ENCODE peak calls at places on chromosomes 12 and 14, in nine cellular contexts. V is GM23248; M is lung; D is sigmoid colon; K is endodermal cell; G is naive thymus-derived CD4-positive, alpha-beta T cell; Y is mucosa of descending colon; C is astrocyte; S is tibial artery. Q is an unnamed sample.

GRCh38 chr14:61140872-61141271 is 140.3 kb downstream of the TMEM30B start:
- DNase-seq in V (peak; percentile 84), M (no peak), S (no peak), Y (no peak), G (no peak), K (no peak), D (no peak), C (peak; percentile 98), Q (no peak)

GRCh38 chr14:95329941-95330340 is 10.2 kb upstream of the CLMN start:
- DNase-seq in G (no peak), S (peak; percentile 54), K (peak; percentile 22), M (no peak), V (no peak), Y (no peak), D (no peak), C (no peak), Q (no peak)

GRCh38 chr12:6062427-6063378 is 61.8 kb downstream of the VWF start:
- DNase-seq in S (no peak), D (peak; percentile 76), Y (peak; percentile 68), V (peak; percentile 65), C (no peak), M (no peak), K (peak; percentile 94), G (peak; percentile 73), Q (peak; percentile 42)

GRCh38 chr14:44771495-44771894 is 190.3 kb downstream of the KLHL28 start:
- DNase-seq in C (no peak), G (no peak), V (no peak), S (no peak), K (no peak), Y (no peak), M (no peak), D (no peak), Q (no peak)

GRCh38 chr12:93954160-93955112 is 193.9 kb upstream of the PLXNC1 start:
- DNase-seq in S (peak; percentile 75), G (no peak), C (no peak), M (no peak), K (no peak), V (peak; percentile 88), D (peak; percentile 82), Y (no peak), Q (peak; percentile 17)

GRCh38 chr12:630656-631632 is 32.3 kb downstream of the NINJ2 start:
- DNase-seq in C (no peak), Y (peak; percentile 76), G (peak; percentile 76), K (peak; percentile 83), D (peak; percentile 76), S (peak; percentile 82), V (no peak), M (peak; percentile 85), Q (no peak)

GRCh38 chr12:109767991-109768900 is 54.6 kb downstream of the FAM222A start:
- DNase-seq in S (peak; percentile 51), Y (no peak), V (no peak), G (no peak), K (peak; percentile 49), D (peak; percentile 57), C (no peak), M (no peak), Q (no peak)

GRCh38 chr12:68498736-68499135 is 112.0 kb upstream of the RAP1B start:
- DNase-seq in S (no peak), K (peak; percentile 63), Y (no peak), V (no peak), M (no peak), G (no peak), D (no peak), C (no peak), Q (no peak)

GRCh38 chr14:97655169-97655948 is 858.2 kb downstream of the VRK1 start:
- DNase-seq in G (peak; percentile 12), Y (no peak), C (no peak), K (no peak), V (no peak), D (no peak), S (no peak), M (no peak), Q (no peak)
- H3K4me1 ChIP-seq in G (peaks cover 9% of the 10 kb centered on the region), Y (no peaks in the 10 kb centered on the region), C (no peaks in the 10 kb centered on the region), K (peaks cover 4% of the 10 kb centered on the region), V (no peaks in the 10 kb centered on the region), D (no peaks in the 10 kb centered on the region), S (no peaks in the 10 kb centered on the region), M (no peaks in the 10 kb centered on the region), Q (no peaks in the 10 kb centered on the region)

GRCh38 chr14:100370003-100370402 is 46.9 kb downstream of the SLC25A47 start:
- DNase-seq in K (no peak), M (no peak), C (no peak), Y (no peak), S (no peak), D (no peak), G (no peak), V (no peak), Q (no peak)

GRCh38 chr14:100372357-100373048 is 49.4 kb downstream of the SLC25A47 start:
- DNase-seq in S (no peak), M (no peak), D (no peak), Y (no peak), G (no peak), V (no peak), C (peak; percentile 32), K (peak; percentile 90), Q (no peak)

GRCh38 chr14:100369019-100369418 is 45.9 kb downstream of the SLC25A47 start:
- DNase-seq in D (no peak), S (no peak), G (no peak), K (no peak), Y (no peak), V (no peak), M (no peak), C (no peak), Q (no peak)

GRCh38 chr14:100374270-100374669 is 51.1 kb downstream of the SLC25A47 start:
- DNase-seq in V (no peak), D (no peak), K (no peak), Y (no peak), G (no peak), C (no peak), S (no peak), M (no peak), Q (no peak)

DNA sequence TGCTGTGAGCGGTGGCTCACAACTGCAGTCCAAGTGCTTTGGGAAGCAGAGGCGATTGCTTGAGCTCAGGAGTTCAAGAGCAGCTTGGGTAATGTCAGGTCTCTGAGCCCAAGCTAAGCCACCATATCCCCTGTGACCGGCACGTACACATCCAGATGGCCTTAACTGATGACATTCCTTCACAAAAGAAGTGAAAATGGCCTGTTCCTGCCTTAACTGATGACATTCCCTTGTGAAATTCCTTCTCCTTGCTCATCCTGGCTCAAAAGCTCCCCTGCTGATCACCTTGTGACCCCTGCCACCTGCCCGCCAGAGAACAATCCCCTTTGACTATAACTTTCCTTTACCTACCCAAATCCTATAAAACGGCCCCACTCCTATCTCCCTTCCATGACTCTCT is 48.6 kb downstream of the SLC25A47 start:
- DNase-seq in S (no peak), K (peak; percentile 92), G (no peak), M (no peak), C (no peak), D (no peak), Y (no peak), V (no peak), Q (no peak)
- H3K4me3 ChIP-seq in S (no peak overlapping the region), K (peak overlapping the region; percentile 98), G (no peak overlapping the region), M (peak overlapping the region; percentile 10), C (no peak overlapping the region), D (no peak overlapping the region), Y (no peak overlapping the region), V (no peak overlapping the region), Q (no peak overlapping the region)

GRCh38 chr14:98185036-98185435 is 1087.0 kb downstream of the BCL11B start:
- DNase-seq in V (no peak), S (no peak), Y (no peak), D (no peak), G (no peak), C (no peak), K (no peak), M (no peak), Q (no peak)
- H3K4me1 ChIP-seq in V (no peaks in the 10 kb centered on the region), S (no peaks in the 10 kb centered on the region), Y (no peaks in the 10 kb centered on the region), D (no peaks in the 10 kb centered on the region), G (peaks cover 90% of the 10 kb centered on the region), C (peaks cover 19% of the 10 kb centered on the region), K (no peaks in the 10 kb centered on the region), M (no peaks in the 10 kb centered on the region), Q (no peaks in the 10 kb centered on the region)

DNA sequence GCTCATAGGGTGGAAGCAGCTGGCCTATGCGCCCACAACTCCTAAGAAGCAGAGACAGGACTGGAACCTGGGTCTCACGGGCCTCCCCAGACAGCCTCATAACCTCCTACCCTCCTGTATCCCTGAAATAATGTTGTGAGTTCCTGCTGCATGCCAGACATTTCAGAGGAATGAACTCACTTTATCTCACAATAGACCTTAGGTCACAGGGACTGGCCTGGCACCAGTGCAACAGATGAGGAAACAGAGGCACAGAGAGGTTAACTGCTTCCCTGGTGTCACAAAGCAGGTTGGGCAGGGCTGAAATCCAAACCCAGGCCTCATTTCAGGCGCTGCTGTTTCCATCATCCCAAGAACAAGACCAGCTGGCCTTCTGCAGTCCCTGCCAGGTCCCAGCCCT is 5.3 kb downstream of the PHETA1 start:
- DNase-seq in Y (no peak), S (no peak), K (no peak), C (peak; percentile 44), M (no peak), V (peak; percentile 53), D (no peak), G (no peak), Q (no peak)
- H3K4me3 ChIP-seq in Y (no peak overlapping the region), S (no peak overlapping the region), K (no peak overlapping the region), C (no peak overlapping the region), M (no peak overlapping the region), V (no peak overlapping the region), D (no peak overlapping the region), G (no peak overlapping the region), Q (no peak overlapping the region)

GRCh38 chr12:45279916-45280547 is 64.1 kb downstream of the ANO6 start:
- DNase-seq in Y (no peak), C (no peak), K (no peak), V (no peak), M (no peak), D (no peak), G (no peak), S (no peak), Q (no peak)

GRCh38 chr12:45281994-45282393 is 66.1 kb downstream of the ANO6 start:
- DNase-seq in C (peak; percentile 44), G (no peak), V (no peak), K (no peak), S (no peak), M (no peak), D (no peak), Y (no peak), Q (no peak)

GRCh38 chr12:45278447-45278846 is 62.6 kb downstream of the ANO6 start:
- DNase-seq in S (no peak), C (no peak), M (no peak), D (no peak), K (no peak), Y (no peak), G (no peak), V (no peak), Q (no peak)

GRCh38 chr12:45273717-45274271 is 57.9 kb downstream of the ANO6 start:
- DNase-seq in V (peak; percentile 96), G (no peak), D (no peak), S (peak; percentile 74), K (no peak), C (peak; percentile 100), M (peak; percentile 34), Y (no peak), Q (no peak)

GRCh38 chr12:45276154-45276553 is 60.3 kb downstream of the ANO6 start:
- DNase-seq in C (no peak), K (no peak), D (no peak), V (no peak), S (no peak), G (no peak), M (no peak), Y (no peak), Q (no peak)
- H3K4me1 ChIP-seq in C (peaks cover 21% of the 10 kb centered on the region), K (no peaks in the 10 kb centered on the region), D (no peaks in the 10 kb centered on the region), V (peaks cover 22% of the 10 kb centered on the region), S (peaks cover 54% of the 10 kb centered on the region), G (no peaks in the 10 kb centered on the region), M (peaks cover 24% of the 10 kb centered on the region), Y (no peaks in the 10 kb centered on the region), Q (peaks cover 12% of the 10 kb centered on the region)